ENCODE peak calls at places on chromosomes 1 and 21, in ten cellular contexts. E is adrenal gland, L is HCT116, H is GM12891, X is stomach, S is right lobe of liver, Q is lower leg skin, A is testis, G is thyroid gland, N is GM12892. R is an unnamed sample.

GRCh38 chr1:8154621-8155052 is 128.5 kb upstream of the ERRFI1 start:
- DNase-seq in S (no peak), E (no peak), L (peak), H (no peak), X (no peak), G (no peak), A (peak), Q (no peak), N (no peak), R (no peak)

GRCh38 chr1:168510595-168510918 is 33.2 kb downstream of the XCL2 start:
- DNase-seq in A (no peak), H (no peak), E (no peak), Q (no peak), N (no peak), S (no peak), L (no peak), X (no peak), G (no peak), R (no peak)

GRCh38 chr1:109112056-109112651 is 1.8 kb upstream of the ELAPOR1 start:
- DNase-seq in N (no peak), A (no peak), S (no peak), G (no peak), E (no peak), H (no peak), L (no peak), Q (no peak), X (no peak), R (peak)

GRCh38 chr1:88595355-88595754 is 88.7 kb upstream of the PKN2 start:
- DNase-seq in Q (no peak), S (no peak), N (no peak), L (peak), E (no peak), X (no peak), H (no peak), A (no peak), G (no peak), R (peak)

GRCh38 chr1:27981146-27981545 is 21.4 kb downstream of the XKR8 start:
- DNase-seq in X (no peak), N (no peak), H (no peak), S (no peak), A (no peak), L (no peak), G (no peak), E (no peak), Q (no peak), R (no peak)

GRCh38 chr1:226608699-226609505 is 60.3 kb downstream of the STUM start:
- DNase-seq in S (peak), N (peak), G (peak), A (peak), L (peak), X (peak), H (peak), E (peak), Q (no peak), R (peak)

GRCh38 chr1:212247987-212248386 is 37.2 kb upstream of the PPP2R5A start:
- DNase-seq in A (no peak), H (no peak), Q (no peak), X (no peak), L (no peak), N (no peak), G (no peak), E (no peak), S (no peak), R (no peak)

GRCh38 chr21:42807938-42808613 is 71.3 kb downstream of the WDR4 start:
- DNase-seq in H (no peak), E (no peak), Q (no peak), X (no peak), G (no peak), N (no peak), L (no peak), A (no peak), S (no peak), R (no peak)

GRCh38 chr1:21836729-21837128 is 24.7 kb downstream of the LDLRAD2 start:
- DNase-seq in H (no peak), X (no peak), Q (no peak), E (no peak), S (no peak), G (no peak), N (no peak), A (no peak), L (no peak), R (no peak)

GRCh38 chr21:37472581-37472980 is 106.0 kb downstream of the DYRK1A start:
- DNase-seq in E (no peak), Q (no peak), A (no peak), H (no peak), G (no peak), L (no peak), N (no peak), X (no peak), S (no peak), R (no peak)

GRCh38 chr1:18384477-18384876 is 96.3 kb upstream of the KLHDC7A start:
- DNase-seq in H (no peak), E (no peak), L (no peak), X (no peak), Q (no peak), G (no peak), A (no peak), N (no peak), S (no peak), R (no peak)

GRCh38 chr1:204600968-204601367 is 84.6 kb downstream of the LRRN2 start:
- DNase-seq in L (no peak), A (no peak), H (no peak), E (no peak), S (no peak), X (no peak), N (no peak), Q (no peak), G (no peak), R (no peak)

GRCh38 chr1:1075148-1075935 is 1.2 kb upstream of the RNF223 start:
- DNase-seq in S (peak), H (no peak), N (no peak), A (no peak), X (no peak), G (no peak), L (no peak), E (no peak), Q (no peak), R (no peak)

GRCh38 chr1:154749078-154749760 is 120.9 kb downstream of the KCNN3 start:
- DNase-seq in N (no peak), E (no peak), H (no peak), G (no peak), X (no peak), Q (no peak), A (no peak), S (no peak), L (peak), R (peak)

GRCh38 chr1:210400043-210400840 is 71.5 kb downstream of the HHAT start:
- DNase-seq in A (peak), G (peak), L (peak), X (peak), H (peak), S (no peak), Q (no peak), N (peak), E (peak), R (peak)

GRCh38 chr1:232039303-232039702 is 412.7 kb downstream of the DISC1 start:
- DNase-seq in Q (no peak), E (no peak), N (no peak), S (no peak), L (no peak), G (peak), X (no peak), H (no peak), A (no peak), R (no peak)

GRCh38 chr1:86207323-86207722 is 50.8 kb upstream of the COL24A1 start:
- DNase-seq in X (no peak), L (no peak), G (peak), N (no peak), A (no peak), Q (no peak), S (no peak), H (no peak), E (no peak), R (no peak)

GRCh38 chr1:229624906-229625871 is 733 bp downstream of the TAF5L start:
- DNase-seq in L (no peak), H (peak), E (peak), S (peak), A (peak), X (peak), Q (peak), G (peak), N (peak), R (peak)

GRCh38 chr1:225877570-225877969 is 4.6 kb downstream of the TMEM63A start:
- DNase-seq in L (no peak), S (peak), Q (peak), X (peak), G (peak), N (no peak), A (peak), H (no peak), E (peak), R (peak)

GRCh38 chr1:165075725-165076370 is 280.7 kb downstream of the LMX1A start:
- DNase-seq in H (no peak), A (peak), E (peak), G (peak), N (no peak), Q (no peak), X (no peak), S (no peak), L (no peak), R (peak)

GRCh38 chr1:211830055-211830329 is 571 bp downstream of the LPGAT1 start:
- DNase-seq in E (no peak), H (no peak), X (no peak), A (peak), N (no peak), Q (no peak), G (no peak), L (no peak), S (no peak), R (no peak)

GRCh38 chr1:14970115-14970798 is 183.3 kb upstream of the TMEM51 start:
- DNase-seq in N (no peak), G (peak), E (peak), A (peak), H (no peak), Q (peak), S (no peak), X (peak), L (peak), R (peak)

GRCh38 chr1:68321084-68321685 is 88.9 kb upstream of the WLS start:
- DNase-seq in L (no peak), G (peak), E (peak), Q (no peak), X (peak), A (peak), H (no peak), N (no peak), S (peak), R (peak)

GRCh38 chr1:243667591-243667990 is 182.5 kb downstream of the AKT3 start:
- DNase-seq in L (no peak), S (no peak), H (no peak), G (no peak), X (no peak), A (no peak), Q (no peak), N (no peak), E (no peak), R (no peak)

GRCh38 chr1:182301467-182302198 is 90.0 kb downstream of the GLUL start:
- DNase-seq in A (peak), G (peak), H (no peak), S (no peak), N (no peak), X (peak), E (no peak), Q (no peak), L (peak), R (peak)

GRCh38 chr1:25190260-25190659 is 42.0 kb downstream of the SYF2 start:
- DNase-seq in N (no peak), E (no peak), Q (no peak), S (no peak), A (no peak), G (no peak), X (no peak), H (no peak), L (no peak), R (no peak)

GRCh38 chr21:30740462-30740861 is 6.6 kb downstream of the KRTAP21-2 start:
- DNase-seq in S (no peak), Q (no peak), A (no peak), H (no peak), L (no peak), X (no peak), G (no peak), E (no peak), N (no peak), R (no peak)

GRCh38 chr1:8423134-8423701 is 105.3 kb downstream of the SLC45A1 start:
- DNase-seq in L (no peak), Q (peak), A (no peak), X (no peak), E (peak), H (peak), S (peak), G (peak), N (no peak), R (peak)

GRCh38 chr1:241990040-241990439 is 8.9 kb downstream of the MAP1LC3C start:
- DNase-seq in H (no peak), N (no peak), Q (peak), G (peak), L (peak), A (peak), E (peak), X (peak), S (no peak), R (no peak)

GRCh38 chr1:110872366-110872744 is 593 bp upstream of the CD53 start:
- DNase-seq in A (no peak), X (no peak), G (no peak), H (no peak), S (no peak), E (no peak), N (no peak), L (no peak), Q (no peak), R (no peak)

GRCh38 chr1:180636138-180636537 is 4.3 kb downstream of the XPR1 start:
- DNase-seq in L (no peak), Q (no peak), X (no peak), E (no peak), S (no peak), N (no peak), A (no peak), G (peak), H (no peak), R (peak)

GRCh38 chr1:202561240-202561639 is 149.0 kb downstream of the SYT2 start:
- DNase-seq in Q (no peak), L (no peak), H (no peak), A (no peak), N (no peak), S (no peak), E (no peak), X (no peak), G (no peak), R (no peak)

GRCh38 chr1:74995848-74996247 is 138.3 kb upstream of the LHX8 start:
- DNase-seq in A (no peak), X (no peak), Q (no peak), S (no peak), H (no peak), E (no peak), L (no peak), N (no peak), G (no peak), R (no peak)

GRCh38 chr1:14438127-14438769 is 160.2 kb upstream of the KAZN start:
- DNase-seq in L (no peak), N (no peak), X (no peak), H (no peak), S (no peak), E (no peak), G (no peak), A (no peak), Q (no peak), R (no peak)

GRCh38 chr1:8733463-8733862 is 84.0 kb downstream of the RERE start:
- DNase-seq in X (peak), A (no peak), L (no peak), S (no peak), Q (no peak), G (peak), E (no peak), N (no peak), H (no peak), R (no peak)

GRCh38 chr1:182707116-182707515 is 22.7 kb upstream of the RGS8 start:
- DNase-seq in L (no peak), Q (no peak), G (peak), S (peak), H (no peak), A (peak), E (peak), X (peak), N (no peak), R (no peak)

GRCh38 chr1:1173793-1174415 is at the start of gene TTLL10:
- DNase-seq in X (no peak), Q (no peak), N (no peak), E (no peak), H (no peak), L (no peak), G (no peak), S (peak), A (no peak), R (no peak)

GRCh38 chr1:205328476-205328875 is 6.9 kb upstream of the NUAK2 start:
- DNase-seq in H (no peak), L (no peak), N (no peak), S (no peak), A (no peak), E (no peak), X (no peak), Q (no peak), G (peak), R (no peak)

GRCh38 chr1:61183471-61184034 is 101.2 kb downstream of the NFIA start:
- DNase-seq in Q (no peak), H (no peak), G (peak), A (peak), L (no peak), S (peak), N (no peak), E (no peak), X (peak), R (no peak)
- TF ChIP-seq POLR2A in Q (no peak), H (no peak), G (no peak), A (no peak), L (no peak), S (peak), N (no peak), E (no peak), X (no peak), R (no peak)

GRCh38 chr1:151130837-151131586 is 15.4 kb downstream of the SEMA6C start:
- DNase-seq in A (peak), G (peak), X (peak), E (peak), Q (peak), S (peak), N (peak), L (no peak), H (peak), R (peak)
- TF ChIP-seq POLR2A in A (no peak), G (no peak), X (no peak), E (no peak), Q (no peak), S (no peak), N (no peak), L (no peak), H (no peak), R (no peak)

GRCh38 chr1:2547210-2548067 is 8.7 kb upstream of the TNFRSF14 start:
- DNase-seq in S (no peak), X (no peak), E (no peak), Q (no peak), H (peak), N (peak), L (no peak), A (no peak), G (no peak), R (no peak)
- TF ChIP-seq POLR2A in S (no peak), X (no peak), E (no peak), Q (no peak), H (peak), N (peak), L (no peak), A (no peak), G (no peak), R (no peak)

DNA sequence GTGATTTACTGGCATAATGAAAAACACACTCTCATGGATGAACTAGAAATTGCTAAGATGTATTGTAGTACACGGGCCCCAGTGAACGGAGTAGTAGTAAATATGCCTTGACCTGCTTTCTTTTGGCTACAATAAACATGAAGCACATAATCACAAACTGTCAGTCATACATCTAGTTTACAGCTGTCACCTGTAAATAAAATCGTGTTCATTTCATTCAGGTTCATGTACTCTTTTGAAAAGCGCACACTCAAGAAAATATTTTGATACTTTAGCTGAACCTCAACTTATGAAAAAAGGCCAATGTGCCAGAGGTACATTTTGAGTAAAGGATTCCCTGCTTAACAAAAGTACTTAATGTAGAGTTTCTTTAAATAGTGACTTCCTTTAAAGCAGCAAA is 37.6 kb upstream of the SLC30A10 start:
- DNase-seq in L (no peak), H (no peak), X (no peak), S (no peak), Q (no peak), A (no peak), E (no peak), N (no peak), G (no peak), R (no peak)
- TF ChIP-seq POLR2A in L (no peak), H (no peak), X (no peak), S (no peak), Q (no peak), A (no peak), E (no peak), N (no peak), G (no peak), R (no peak)

DNA sequence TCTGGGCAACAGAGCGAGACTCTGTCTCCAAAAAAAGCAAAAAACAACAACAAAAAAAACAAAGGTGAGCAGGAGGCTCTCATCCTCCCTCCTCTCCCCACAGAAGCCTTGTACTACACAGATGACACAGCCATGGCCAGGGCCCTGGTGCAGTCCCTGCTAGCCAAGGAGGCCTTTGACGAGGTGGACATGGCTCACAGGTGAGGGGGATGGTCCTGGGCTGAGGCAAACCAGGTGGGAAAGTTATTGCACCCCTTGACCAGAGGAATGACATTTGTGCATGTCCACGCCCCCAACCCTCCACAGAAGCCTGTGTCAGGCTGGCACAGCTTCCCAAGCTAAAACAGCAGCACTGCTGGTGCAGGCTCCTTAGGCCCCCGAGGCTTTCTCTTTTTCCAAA is 2.4 kb downstream of the ADPRS start:
- DNase-seq in X (no peak), L (no peak), N (no peak), E (peak), G (no peak), S (no peak), H (no peak), A (no peak), Q (peak), R (no peak)
- TF ChIP-seq POLR2A in X (no peak), L (no peak), N (no peak), E (no peak), G (no peak), S (no peak), H (no peak), A (no peak), Q (no peak), R (no peak)

GRCh38 chr1:20472121-20472520 is 13.9 kb downstream of the CAMK2N1 start:
- DNase-seq in N (no peak), S (no peak), G (no peak), Q (no peak), H (no peak), E (no peak), X (no peak), L (no peak), A (no peak), R (no peak)

GRCh38 chr1:20473894-20474293 is 12.1 kb downstream of the CAMK2N1 start:
- DNase-seq in L (no peak), E (no peak), H (no peak), A (no peak), Q (no peak), S (no peak), N (no peak), G (no peak), X (no peak), R (no peak)

GRCh38 chr1:20475002-20475401 is 11.0 kb downstream of the CAMK2N1 start:
- DNase-seq in E (no peak), S (no peak), N (no peak), X (no peak), Q (no peak), G (no peak), A (no peak), H (no peak), L (no peak), R (no peak)

GRCh38 chr1:20474333-20474975 is 11.6 kb downstream of the CAMK2N1 start:
- DNase-seq in X (no peak), E (no peak), L (no peak), A (no peak), Q (no peak), H (no peak), S (no peak), N (no peak), G (no peak), R (no peak)

DNA sequence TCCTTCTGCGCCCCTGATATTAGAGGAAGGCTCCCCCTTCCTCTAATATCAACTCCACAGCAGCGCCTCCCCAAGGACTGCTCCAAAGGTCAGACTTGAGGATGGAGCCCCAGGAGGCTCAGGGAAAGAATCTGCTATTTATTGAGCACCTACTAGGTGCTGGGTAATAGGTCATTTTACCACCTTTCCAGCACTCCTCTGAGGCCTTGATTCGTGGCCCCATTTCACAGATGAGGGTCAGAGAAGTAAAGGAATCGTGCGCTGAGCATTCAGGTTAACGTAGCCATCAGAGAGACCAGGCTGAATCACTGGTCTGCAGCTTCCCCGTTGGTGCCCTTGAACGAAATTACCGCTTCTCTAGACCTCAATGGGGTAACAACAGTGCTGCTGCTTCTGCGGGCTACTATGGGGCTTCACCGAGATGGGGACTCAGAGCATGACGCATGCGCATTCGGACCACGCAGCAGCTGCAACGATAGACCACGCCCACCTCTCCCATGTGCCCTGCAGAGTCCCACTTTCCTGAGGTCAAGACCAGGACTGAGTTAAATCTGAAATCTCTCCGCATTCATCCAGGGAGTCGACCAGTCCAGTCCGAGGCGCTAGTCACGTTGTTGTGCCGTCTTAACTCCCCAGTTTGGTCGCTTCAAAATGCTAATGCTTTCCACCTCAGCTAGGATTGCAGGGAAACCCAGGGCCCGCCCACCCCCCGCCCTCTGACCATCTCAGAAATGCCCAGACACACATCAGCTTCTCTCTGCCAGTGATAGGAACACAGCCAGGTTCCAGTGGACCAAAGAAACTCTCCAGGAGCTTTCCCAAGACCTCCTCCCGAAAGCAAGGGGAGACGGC is 12.9 kb downstream of the CAMK2N1 start:
- DNase-seq in Q (no peak), S (peak), G (peak), L (no peak), E (peak), A (peak), H (no peak), N (no peak), X (peak), R (peak)
- TF ChIP-seq POLR2A in Q (no peak), S (no peak), G (no peak), L (no peak), E (no peak), A (no peak), H (no peak), N (no peak), X (no peak), R (no peak)

R was measured in erythroblast.